ENCODE peak calls at places on chromosomes 11 and 22, in seven cellular contexts. W is cardiac muscle cell, B is lower lobe of right lung, M is ovary, J is IMR-90, P is tibial artery, V is left ventricle myocardium inferior. F is an unnamed sample.

GRCh38 chr11:86931965-86932332 is 23.2 kb downstream of the FZD4 start:
- DNase-seq in B (no peak), W (peak), M (peak), P (no peak), J (peak), V (no peak), F (no peak)

GRCh38 chr11:14386895-14387480 is 28.0 kb upstream of the RRAS2 start:
- DNase-seq in M (peak), P (no peak), V (peak), J (peak), B (no peak), W (peak), F (no peak)

GRCh38 chr11:69662806-69663205 is 12.3 kb downstream of the LTO1 start:
- DNase-seq in J (no peak), P (peak), W (no peak), B (peak), M (no peak), V (no peak), F (peak)

GRCh38 chr11:46564459-46564858 is 29.4 kb downstream of the AMBRA1 start:
- DNase-seq in J (peak), W (peak), V (no peak), M (no peak), B (no peak), P (no peak), F (no peak)

GRCh38 chr11:1203505-1204271 is 19.2 kb upstream of the MUC5B start:
- DNase-seq in W (no peak), J (no peak), V (peak), M (no peak), P (peak), B (peak), F (peak)

GRCh38 chr22:38754247-38755154 is 1.3 kb downstream of the SUN2 start:
- DNase-seq in P (peak), W (peak), B (peak), M (peak), V (peak), J (peak), F (no peak)

GRCh38 chr22:27175974-27176373 is 518.6 kb downstream of the MIAT start:
- DNase-seq in P (no peak), M (no peak), B (no peak), V (no peak), W (no peak), J (no peak), F (no peak)

GRCh38 chr22:39212721-39213376 is 31.9 kb downstream of the PDGFB start:
- DNase-seq in P (peak), J (no peak), V (no peak), M (no peak), B (peak), W (peak), F (peak)

GRCh38 chr22:24803064-24803542 is 2.9 kb upstream of the SGSM1 start:
- DNase-seq in J (peak), B (no peak), V (peak), M (peak), W (peak), P (no peak), F (no peak)

GRCh38 chr11:17813391-17814059 is 78.9 kb downstream of the KCNC1 start:
- DNase-seq in M (no peak), V (no peak), P (no peak), W (no peak), B (no peak), J (no peak), F (no peak)

GRCh38 chr11:970319-970871 is 44.7 kb downstream of the AP2A2 start:
- DNase-seq in B (no peak), P (no peak), J (no peak), V (no peak), W (no peak), M (no peak), F (peak)

GRCh38 chr11:69880803-69881445 is 61.7 kb upstream of the FGF3 start:
- DNase-seq in V (peak), M (no peak), J (no peak), B (peak), P (peak), W (no peak), F (peak)

GRCh38 chr11:10351768-10352641 is 47.1 kb downstream of the ADM start:
- DNase-seq in P (no peak), W (peak), M (peak), J (peak), V (peak), B (no peak), F (no peak)

GRCh38 chr11:111730871-111731591 is 35.2 kb downstream of the PPP2R1B start:
- DNase-seq in W (no peak), M (no peak), P (peak), J (no peak), V (peak), B (no peak), F (peak)

GRCh38 chr22:37464181-37464580 is 22.0 kb downstream of the MFNG start:
- DNase-seq in M (no peak), V (no peak), J (no peak), B (no peak), P (no peak), W (peak), F (no peak)

GRCh38 chr11:34028407-34028804 is 23.1 kb upstream of the CAPRIN1 start:
- DNase-seq in J (peak), M (no peak), B (no peak), V (peak), W (no peak), P (no peak), F (no peak)

GRCh38 chr22:31625661-31626426 is 36.2 kb downstream of the PISD start:
- DNase-seq in V (peak), J (peak), P (peak), W (peak), M (peak), B (no peak), F (peak)

GRCh38 chr11:9072790-9073189 is 18.6 kb downstream of the SCUBE2 start:
- DNase-seq in J (no peak), V (no peak), B (no peak), W (no peak), M (no peak), P (no peak), F (no peak)

GRCh38 chr11:77198440-77198849 is 70.4 kb downstream of the MYO7A start:
- DNase-seq in J (peak), V (no peak), M (peak), P (peak), W (peak), B (no peak), F (peak)

DNA sequence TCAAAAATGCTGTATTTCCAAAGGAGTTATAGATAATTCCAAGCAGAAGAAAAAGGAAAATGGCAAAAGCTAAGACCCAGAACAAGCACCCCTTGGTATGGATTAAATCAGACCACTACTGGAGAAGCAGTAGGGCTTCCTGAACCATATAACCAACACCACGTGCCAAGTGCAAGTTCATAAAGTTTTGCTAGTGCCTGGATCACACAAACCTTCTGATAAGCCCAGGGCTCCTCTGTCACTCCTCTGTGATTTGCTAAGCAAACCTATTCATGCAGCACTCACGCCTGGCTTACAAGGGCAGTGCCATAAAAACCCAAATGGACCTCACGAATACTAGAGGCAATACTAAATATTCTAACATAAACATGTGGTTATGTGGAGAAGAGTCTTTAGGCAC is 13.3 kb downstream of the LARGE1 start:
- DNase-seq in M (no peak), V (no peak), W (no peak), J (no peak), P (no peak), B (no peak), F (no peak)
- TF ChIP-seq CTCF in M (no peak), V (no peak), W (no peak), J (no peak), P (no peak), B (no peak), F (no peak)

GRCh38 chr11:130651266-130651855 is 202.9 kb downstream of the ADAMTS15 start:
- DNase-seq in B (no peak), V (no peak), M (no peak), P (no peak), J (no peak), W (no peak), F (no peak)

GRCh38 chr11:130647371-130647770 is 198.9 kb downstream of the ADAMTS15 start:
- DNase-seq in B (no peak), V (no peak), J (no peak), M (no peak), W (no peak), P (no peak), F (no peak)

GRCh38 chr11:130648601-130649000 is 200.2 kb downstream of the ADAMTS15 start:
- DNase-seq in B (no peak), M (peak), W (peak), V (peak), J (no peak), P (peak), F (no peak)

GRCh38 chr11:130650456-130651068 is 202.1 kb downstream of the ADAMTS15 start:
- DNase-seq in W (no peak), B (no peak), P (no peak), M (no peak), V (no peak), J (peak), F (no peak)

DNA sequence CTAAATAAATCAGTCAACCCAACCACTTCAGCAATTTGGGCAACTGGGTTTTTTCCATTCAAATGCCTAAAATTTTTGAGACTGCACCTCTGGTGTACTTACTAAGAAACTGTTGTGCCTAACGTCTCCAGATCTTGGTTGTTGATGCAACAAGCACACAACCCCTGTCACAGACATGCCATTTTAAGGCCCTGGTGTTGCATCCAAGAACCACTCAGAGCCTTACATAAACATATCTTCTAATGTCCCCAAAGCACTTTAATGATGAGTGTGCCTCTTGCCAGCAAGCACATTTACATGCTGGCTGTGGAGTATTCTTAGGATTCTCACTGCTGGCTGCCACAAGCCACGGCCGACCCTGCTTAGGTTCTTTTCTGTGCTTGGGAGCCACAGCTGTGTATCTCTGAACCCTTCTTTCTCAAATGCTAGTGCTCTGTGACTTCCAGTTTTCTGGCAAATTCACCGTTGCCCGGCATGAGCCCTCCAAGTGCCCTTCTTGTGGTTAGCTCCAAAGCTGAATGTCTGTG is 201.4 kb downstream of the ADAMTS15 start:
- DNase-seq in M (no peak), B (no peak), W (no peak), V (no peak), P (no peak), J (no peak), F (no peak)
- H3K4me3 ChIP-seq in M (no peak), B (no peak), W (no peak), V (no peak), P (no peak), J (no peak), F (no peak)

GRCh38 chr11:105269862-105270261 is 130.3 kb upstream of the CARD18 start:
- DNase-seq in V (no peak), M (no peak), B (no peak), W (no peak), J (no peak), P (no peak), F (no peak)
- H3K27ac ChIP-seq in V (no peak), M (no peak), B (no peak), W (no peak), J (no peak), P (no peak), F (no peak)

GRCh38 chr11:73402834-73403185 is 26.6 kb downstream of the RELT start:
- DNase-seq in V (no peak), W (no peak), M (no peak), P (no peak), B (no peak), J (no peak), F (no peak)
- TF ChIP-seq CTCF in V (peak), W (peak), M (no peak), P (no peak), B (no peak), J (peak), F (no peak)

DNA sequence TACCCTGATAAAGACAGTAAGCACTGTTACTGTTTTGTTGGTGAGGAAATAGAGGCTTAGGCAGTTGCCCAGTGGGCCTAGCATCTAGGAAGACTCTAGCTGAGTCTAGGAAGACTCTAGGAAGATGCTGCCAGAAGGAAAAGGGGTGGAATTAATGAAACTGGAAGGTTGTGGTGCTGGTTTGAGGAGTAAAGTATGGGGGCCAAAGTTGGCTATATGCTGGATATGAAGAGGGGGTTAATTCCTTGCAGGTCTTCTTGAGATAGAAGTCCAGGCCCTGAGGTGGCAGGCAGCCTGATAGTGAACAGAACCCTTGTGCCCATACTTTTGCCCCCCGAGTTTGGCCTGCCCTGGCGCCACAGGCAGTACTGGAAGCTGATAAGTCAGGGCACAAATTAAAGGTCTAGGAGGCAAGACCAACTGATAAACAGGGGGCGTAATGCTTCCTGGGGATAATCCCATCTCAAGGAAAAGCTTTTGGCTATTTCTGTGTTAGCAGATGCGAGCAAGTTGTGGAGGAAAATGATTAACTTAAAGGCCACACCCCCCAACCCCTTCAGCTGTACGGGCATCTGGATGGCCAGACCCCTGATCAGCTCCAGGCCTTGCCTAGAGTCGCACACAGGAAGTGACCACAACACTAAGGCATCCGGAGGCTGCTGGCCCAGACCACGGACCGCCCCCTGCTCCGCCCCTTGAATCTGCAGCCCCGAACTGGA is 3.1 kb downstream of the ILK start:
- DNase-seq in P (peak), W (peak), V (peak), B (peak), J (peak), M (peak), F (peak)
- H3K4me3 ChIP-seq in P (peak), W (no peak), V (peak), B (peak), J (peak), M (peak), F (peak)

GRCh38 chr11:128626913-128627665 is 39.7 kb upstream of the ETS1 start:
- DNase-seq in B (no peak), M (no peak), W (no peak), P (no peak), J (no peak), V (no peak), F (no peak)

GRCh38 chr11:128628686-128629085 is 41.3 kb upstream of the ETS1 start:
- DNase-seq in B (no peak), V (no peak), J (no peak), M (no peak), P (no peak), W (no peak), F (no peak)

GRCh38 chr11:128629516-128630106 is 42.3 kb upstream of the ETS1 start:
- DNase-seq in M (no peak), J (peak), P (no peak), W (no peak), V (no peak), B (no peak), F (no peak)

GRCh38 chr11:128628343-128628673 is 41.0 kb upstream of the ETS1 start:
- DNase-seq in J (no peak), V (no peak), W (no peak), P (no peak), M (no peak), B (no peak), F (no peak)

DNA sequence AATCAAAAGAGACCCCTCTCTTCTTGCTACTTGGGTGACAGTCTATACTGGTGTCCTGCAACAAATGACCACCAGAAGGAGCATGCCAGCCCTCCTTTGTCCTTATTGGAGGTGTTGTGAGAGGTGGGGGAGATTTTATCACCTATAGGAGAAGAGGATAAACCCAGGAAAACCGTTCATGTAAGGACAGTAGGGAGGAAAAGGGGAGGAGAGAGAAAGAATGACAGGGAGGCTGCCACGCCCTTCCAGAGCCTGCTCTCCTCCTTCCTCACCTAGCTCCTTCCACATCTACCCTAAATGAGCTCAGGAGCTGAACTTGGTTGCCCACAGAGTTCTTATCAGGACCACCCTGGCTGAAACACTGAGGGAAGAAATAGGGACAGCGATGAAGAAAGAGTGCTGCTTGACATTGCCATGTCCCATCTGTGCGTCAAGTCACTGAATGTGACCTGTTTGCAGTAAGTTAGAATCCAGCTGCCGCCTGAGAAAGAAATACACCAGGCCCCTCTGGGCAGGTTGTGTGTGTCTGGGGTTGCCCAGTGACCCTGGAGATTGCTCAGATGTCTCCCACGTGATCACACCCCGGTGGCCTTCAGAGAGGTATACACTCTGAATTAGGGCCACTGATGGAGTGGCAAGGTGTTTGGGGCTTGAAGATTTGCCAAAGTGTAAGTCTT is 40.4 kb upstream of the ETS1 start:
- DNase-seq in W (no peak), V (no peak), M (no peak), J (no peak), B (no peak), P (no peak), F (no peak)
- H3K27ac ChIP-seq in W (no peak), V (peak), M (no peak), J (no peak), B (peak), P (no peak), F (peak)

GRCh38 chr22:25853902-25854301 is 111.9 kb downstream of the MYO18B start:
- DNase-seq in P (no peak), B (no peak), W (no peak), M (no peak), V (no peak), J (no peak), F (no peak)
- TF ChIP-seq CTCF in P (no peak), B (no peak), W (no peak), M (no peak), V (no peak), J (no peak), F (no peak)